ENCODE peak calls at places on chromosomes 11 and 22, in six cellular contexts. One of them, this sample, is unnamed.

GRCh38 chr11:112744041-112744440 is 217.2 kb upstream of the NCAM1 start:
- DNase-seq in endothelial cell of umbilical vein: no peak
- DNase-seq in stimulated activated CD4-positive, alpha-beta T cell treated with anti-CD3 and anti-CD28 coated beads, Interleukin-2, amount 100 ng/mL, for 4 hours: no peak
- DNase-seq in cerebellum: peak; percentile 21
- DNase-seq in activated CD4-positive, alpha-beta T cell treated with anti-CD3 and anti-CD28 coated beads, Interleukin-2, amount 10 ng/mL, durations not matched to agents 7 days and 5 days: no peak
- DNase-seq in iris pigment epithelial cell: no peak
- DNase-seq in this sample: no peak

GRCh38 chr22:44540756-44541670 is 43.0 kb upstream of the RTL6 start:
- DNase-seq in activated CD4-positive, alpha-beta T cell treated with anti-CD3 and anti-CD28 coated beads, Interleukin-2, amount 10 ng/mL, durations not matched to agents 7 days and 5 days: no peak
- DNase-seq in iris pigment epithelial cell: no peak
- DNase-seq in endothelial cell of umbilical vein: no peak
- DNase-seq in cerebellum: no peak
- DNase-seq in stimulated activated CD4-positive, alpha-beta T cell treated with anti-CD3 and anti-CD28 coated beads, Interleukin-2, amount 100 ng/mL, for 4 hours: no peak
- DNase-seq in this sample: no peak

GRCh38 chr22:41908409-41909289 is 6.2 kb downstream of the SHISA8 start:
- DNase-seq in activated CD4-positive, alpha-beta T cell treated with anti-CD3 and anti-CD28 coated beads, Interleukin-2, amount 10 ng/mL, durations not matched to agents 7 days and 5 days: peak; percentile 46
- DNase-seq in cerebellum: peak; percentile 60
- DNase-seq in iris pigment epithelial cell: no peak
- DNase-seq in stimulated activated CD4-positive, alpha-beta T cell treated with anti-CD3 and anti-CD28 coated beads, Interleukin-2, amount 100 ng/mL, for 4 hours: no peak
- DNase-seq in endothelial cell of umbilical vein: no peak
- DNase-seq in this sample: no peak

GRCh38 chr11:91952056-91952455 is 272.6 kb upstream of the FAT3 start:
- DNase-seq in cerebellum: no peak
- DNase-seq in activated CD4-positive, alpha-beta T cell treated with anti-CD3 and anti-CD28 coated beads, Interleukin-2, amount 10 ng/mL, durations not matched to agents 7 days and 5 days: no peak
- DNase-seq in iris pigment epithelial cell: no peak
- DNase-seq in stimulated activated CD4-positive, alpha-beta T cell treated with anti-CD3 and anti-CD28 coated beads, Interleukin-2, amount 100 ng/mL, for 4 hours: no peak
- DNase-seq in endothelial cell of umbilical vein: no peak
- DNase-seq in this sample: no peak

GRCh38 chr22:45830531-45831245 is 146.3 kb downstream of the WNT7B start:
- DNase-seq in activated CD4-positive, alpha-beta T cell treated with anti-CD3 and anti-CD28 coated beads, Interleukin-2, amount 10 ng/mL, durations not matched to agents 7 days and 5 days: no peak
- DNase-seq in stimulated activated CD4-positive, alpha-beta T cell treated with anti-CD3 and anti-CD28 coated beads, Interleukin-2, amount 100 ng/mL, for 4 hours: no peak
- DNase-seq in endothelial cell of umbilical vein: peak; percentile 45
- DNase-seq in cerebellum: no peak
- DNase-seq in iris pigment epithelial cell: peak; percentile 77
- DNase-seq in this sample: peak; percentile 64

GRCh38 chr11:70135142-70136132 is 57.3 kb downstream of the ANO1 start:
- DNase-seq in endothelial cell of umbilical vein: no peak
- DNase-seq in iris pigment epithelial cell: peak; percentile 15
- DNase-seq in activated CD4-positive, alpha-beta T cell treated with anti-CD3 and anti-CD28 coated beads, Interleukin-2, amount 10 ng/mL, durations not matched to agents 7 days and 5 days: no peak
- DNase-seq in stimulated activated CD4-positive, alpha-beta T cell treated with anti-CD3 and anti-CD28 coated beads, Interleukin-2, amount 100 ng/mL, for 4 hours: no peak
- DNase-seq in cerebellum: no peak
- DNase-seq in this sample: peak; percentile 28

GRCh38 chr11:39365809-39366436 is 2093.5 kb downstream of the LRRC4C start:
- DNase-seq in endothelial cell of umbilical vein: no peak
- DNase-seq in activated CD4-positive, alpha-beta T cell treated with anti-CD3 and anti-CD28 coated beads, Interleukin-2, amount 10 ng/mL, durations not matched to agents 7 days and 5 days: no peak
- DNase-seq in stimulated activated CD4-positive, alpha-beta T cell treated with anti-CD3 and anti-CD28 coated beads, Interleukin-2, amount 100 ng/mL, for 4 hours: no peak
- DNase-seq in iris pigment epithelial cell: peak; percentile 10
- DNase-seq in cerebellum: peak; percentile 5
- DNase-seq in this sample: no peak

GRCh38 chr22:37229805-37230672 is 14.0 kb downstream of the RAC2 start:
- DNase-seq in cerebellum: no peak
- DNase-seq in endothelial cell of umbilical vein: no peak
- DNase-seq in activated CD4-positive, alpha-beta T cell treated with anti-CD3 and anti-CD28 coated beads, Interleukin-2, amount 10 ng/mL, durations not matched to agents 7 days and 5 days: peak; percentile 95
- DNase-seq in iris pigment epithelial cell: peak; percentile 39
- DNase-seq in stimulated activated CD4-positive, alpha-beta T cell treated with anti-CD3 and anti-CD28 coated beads, Interleukin-2, amount 100 ng/mL, for 4 hours: peak; percentile 89
- DNase-seq in this sample: peak; percentile 86

GRCh38 chr11:34682822-34683221 is 61.9 kb downstream of the EHF start:
- DNase-seq in cerebellum: no peak
- DNase-seq in endothelial cell of umbilical vein: no peak
- DNase-seq in activated CD4-positive, alpha-beta T cell treated with anti-CD3 and anti-CD28 coated beads, Interleukin-2, amount 10 ng/mL, durations not matched to agents 7 days and 5 days: no peak
- DNase-seq in stimulated activated CD4-positive, alpha-beta T cell treated with anti-CD3 and anti-CD28 coated beads, Interleukin-2, amount 100 ng/mL, for 4 hours: no peak
- DNase-seq in iris pigment epithelial cell: peak; percentile 7
- DNase-seq in this sample: peak; percentile 29

This sample was measured in EH.